ENCODE peak calls at places on chromosomes 2 and 18, in six cellular contexts. I is tibial nerve, G is IMR-90, Q is uterus, A is HCT116, U is sigmoid colon. K is an unnamed sample.

GRCh38 chr18:374735-375168 is 106.9 kb upstream of the THOC1 start:
- DNase-seq in Q (peak), A (no peak), U (peak), I (peak), G (no peak), K (no peak)

GRCh38 chr2:172672114-172672513 is 63.5 kb upstream of the RAPGEF4 start:
- DNase-seq in I (no peak), G (peak), U (no peak), Q (no peak), A (no peak), K (no peak)

GRCh38 chr2:67514515-67514914 is 117.4 kb downstream of the ETAA1 start:
- DNase-seq in U (no peak), A (no peak), G (peak), I (no peak), Q (no peak), K (no peak)

GRCh38 chr18:35171315-35171987 is 69.4 kb upstream of the ZNF397 start:
- DNase-seq in Q (no peak), U (no peak), G (no peak), A (no peak), I (no peak), K (no peak)

GRCh38 chr2:15667579-15668556 is 76.2 kb downstream of the DDX1 start:
- DNase-seq in A (no peak), I (no peak), G (peak), Q (no peak), U (no peak), K (no peak)

GRCh38 chr2:105795575-105795934 is 50.8 kb downstream of the NCK2 start:
- DNase-seq in I (no peak), Q (no peak), U (no peak), G (no peak), A (no peak), K (no peak)

GRCh38 chr18:51236225-51236624 is 38.7 kb upstream of the MEX3C start:
- DNase-seq in U (no peak), I (no peak), A (peak), Q (no peak), G (peak), K (no peak)

GRCh38 chr2:19362652-19363473 is 4.4 kb upstream of the OSR1 start:
- DNase-seq in I (peak), U (peak), Q (peak), G (peak), A (peak), K (peak)

GRCh38 chr2:22879009-22879863 is 505.7 kb upstream of the KLHL29 start:
- DNase-seq in I (no peak), U (no peak), Q (no peak), A (no peak), G (no peak), K (no peak)

GRCh38 chr18:12409466-12409865 is 1.7 kb downstream of the PRELID3A start:
- DNase-seq in Q (no peak), G (peak), I (no peak), U (no peak), A (no peak), K (no peak)

GRCh38 chr18:51123481-51123880 is 74.0 kb downstream of the MEX3C start:
- DNase-seq in A (no peak), I (no peak), U (no peak), G (no peak), Q (no peak), K (no peak)

GRCh38 chr2:146927080-146927714 is 917.6 kb upstream of the ACVR2A start:
- DNase-seq in G (peak), A (peak), I (peak), U (peak), Q (peak), K (peak)

GRCh38 chr2:74887961-74888670 is 54.2 kb downstream of the HK2 start:
- DNase-seq in I (no peak), U (no peak), G (peak), Q (no peak), A (no peak), K (no peak)

GRCh38 chr2:68974251-68974650 is at the start of gene GKN1:
- DNase-seq in Q (no peak), A (no peak), U (no peak), I (no peak), G (peak), K (no peak)

GRCh38 chr18:51028201-51028805 is 1.7 kb upstream of the SMAD4 start:
- DNase-seq in I (no peak), G (peak), A (peak), U (no peak), Q (no peak), K (no peak)

GRCh38 chr18:76756491-76757288 is 65.7 kb upstream of the ZNF236 start:
- DNase-seq in U (peak), I (peak), G (no peak), Q (peak), A (no peak), K (no peak)

DNA sequence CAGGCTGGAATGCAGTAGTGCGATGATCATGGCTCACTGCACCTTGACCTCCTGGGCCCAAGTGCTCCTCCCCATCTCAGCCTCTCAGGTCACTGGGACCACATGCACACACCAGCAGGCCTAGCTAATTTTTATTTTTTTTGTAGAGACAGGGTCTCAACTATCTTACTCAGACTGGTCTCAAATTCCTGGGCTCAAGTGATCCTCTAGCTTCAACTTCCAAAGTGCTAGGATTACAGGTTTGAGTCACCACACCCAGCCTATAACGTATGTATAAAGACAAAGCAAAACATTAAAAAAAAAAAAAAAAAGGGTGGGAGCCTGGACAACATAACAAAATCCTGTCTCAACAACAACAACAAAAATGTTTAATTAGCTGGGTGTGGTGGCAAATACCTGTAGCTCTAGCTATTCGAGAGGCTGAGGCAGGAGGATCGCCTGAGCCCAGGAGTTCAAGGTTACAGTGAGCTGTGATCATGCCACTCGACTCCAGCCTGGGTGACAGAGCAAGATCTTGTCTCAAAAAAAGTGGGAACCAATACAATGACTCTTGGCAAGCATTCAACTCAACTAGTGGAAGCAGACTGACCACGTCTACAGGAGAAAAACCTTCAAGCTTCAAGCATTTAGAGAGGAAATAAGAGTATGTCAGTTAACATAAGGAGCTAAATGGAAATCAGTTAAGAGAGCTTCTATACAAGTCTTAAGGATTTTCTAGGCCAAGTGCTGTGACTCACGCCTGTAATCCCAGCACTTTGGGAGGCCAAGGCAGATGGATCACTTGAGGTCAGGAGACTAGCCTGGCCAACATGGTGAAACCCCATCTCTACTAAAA is 2.6 kb downstream of the GTF3C2 start:
- DNase-seq in A (no peak), Q (no peak), I (no peak), U (no peak), G (peak), K (no peak)
- TF ChIP-seq POLR2A in A (no peak), Q (no peak), I (no peak), U (no peak), G (no peak), K (no peak)

GRCh38 chr2:47129191-47129711 is 25.9 kb downstream of the STPG4 start:
- DNase-seq in G (no peak), U (no peak), A (no peak), I (no peak), Q (no peak), K (no peak)

GRCh38 chr2:47127862-47128543 is 27.1 kb downstream of the STPG4 start:
- DNase-seq in A (no peak), I (no peak), U (no peak), Q (no peak), G (no peak), K (no peak)

GRCh38 chr2:47133046-47133445 is 22.1 kb downstream of the STPG4 start:
- DNase-seq in A (no peak), Q (no peak), I (no peak), U (no peak), G (no peak), K (no peak)

GRCh38 chr2:47126783-47127182 is 28.3 kb downstream of the STPG4 start:
- DNase-seq in I (no peak), U (no peak), A (no peak), G (no peak), Q (no peak), K (no peak)

DNA sequence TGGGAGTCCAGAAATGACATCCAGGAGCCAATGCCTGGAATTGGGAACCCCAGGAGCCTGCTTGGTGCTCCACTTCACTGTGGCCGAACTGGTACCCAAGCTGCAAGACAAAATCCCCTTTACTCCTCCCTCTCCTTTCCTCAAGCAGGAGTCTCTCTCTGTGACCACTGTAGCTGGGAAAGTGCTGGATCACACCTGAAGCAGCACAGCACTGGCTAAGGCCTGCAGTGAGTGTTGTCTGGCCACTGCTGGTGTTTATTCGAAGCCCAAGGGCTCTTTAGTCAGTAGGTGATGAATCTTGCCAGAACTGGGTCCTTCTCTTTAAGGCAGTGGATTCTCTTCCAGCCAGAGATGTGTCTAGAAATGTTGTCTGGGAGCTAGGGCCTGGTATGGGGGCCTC is 26.4 kb downstream of the STPG4 start:
- DNase-seq in Q (no peak), I (no peak), A (no peak), G (no peak), U (no peak), K (no peak)
- TF ChIP-seq CTCF in Q (no peak), I (no peak), A (no peak), G (no peak), U (no peak), K (no peak)

GRCh38 chr18:47172476-47172875 is 3.7 kb downstream of the IER3IP1 start:
- DNase-seq in U (no peak), A (no peak), G (peak), Q (no peak), I (no peak), K (no peak)

GRCh38 chr18:47175283-47175894 is 775 bp downstream of the IER3IP1 start:
- DNase-seq in U (no peak), I (no peak), G (no peak), Q (no peak), A (no peak), K (no peak)

GRCh38 chr18:47174545-47175116 is 1.5 kb downstream of the IER3IP1 start:
- DNase-seq in A (no peak), G (no peak), Q (no peak), U (no peak), I (no peak), K (no peak)

GRCh38 chr18:47180765-47181164 is 4.6 kb upstream of the IER3IP1 start:
- DNase-seq in U (no peak), G (no peak), Q (no peak), A (no peak), I (no peak), K (no peak)

GRCh38 chr18:47175895-47176575 is at the start of gene IER3IP1:
- DNase-seq in U (peak), G (peak), Q (peak), I (peak), A (peak), K (peak)
- TF ChIP-seq POLR2A in U (peak), G (peak), Q (peak), I (no peak), A (peak), K (no peak)

GRCh38 chr2:96536445-96537065 is at the start of gene ARID5A:
- DNase-seq in Q (peak), U (peak), G (peak), I (peak), A (peak), K (peak)
- TF ChIP-seq CTCF in Q (peak), U (peak), G (no peak), I (peak), A (no peak), K (peak)

GRCh38 chr2:71048096-71048495 is 20.4 kb upstream of the NAGK start:
- DNase-seq in Q (no peak), A (no peak), U (no peak), I (no peak), G (no peak), K (no peak)

GRCh38 chr2:71045841-71046495 is 22.5 kb upstream of the NAGK start:
- DNase-seq in Q (no peak), G (no peak), I (no peak), A (no peak), U (no peak), K (no peak)

GRCh38 chr2:71045151-71045550 is 23.3 kb upstream of the NAGK start:
- DNase-seq in A (no peak), Q (no peak), U (no peak), I (no peak), G (no peak), K (no peak)

GRCh38 chr2:71042287-71042686 is 26.2 kb upstream of the NAGK start:
- DNase-seq in G (no peak), Q (no peak), U (no peak), A (no peak), I (no peak), K (no peak)

GRCh38 chr2:71043531-71044407 is 24.7 kb upstream of the NAGK start:
- DNase-seq in A (no peak), I (no peak), U (no peak), G (no peak), Q (no peak), K (no peak)
- TF ChIP-seq POLR2A in A (no peak), I (no peak), U (no peak), G (no peak), Q (no peak), K (no peak)

DNA sequence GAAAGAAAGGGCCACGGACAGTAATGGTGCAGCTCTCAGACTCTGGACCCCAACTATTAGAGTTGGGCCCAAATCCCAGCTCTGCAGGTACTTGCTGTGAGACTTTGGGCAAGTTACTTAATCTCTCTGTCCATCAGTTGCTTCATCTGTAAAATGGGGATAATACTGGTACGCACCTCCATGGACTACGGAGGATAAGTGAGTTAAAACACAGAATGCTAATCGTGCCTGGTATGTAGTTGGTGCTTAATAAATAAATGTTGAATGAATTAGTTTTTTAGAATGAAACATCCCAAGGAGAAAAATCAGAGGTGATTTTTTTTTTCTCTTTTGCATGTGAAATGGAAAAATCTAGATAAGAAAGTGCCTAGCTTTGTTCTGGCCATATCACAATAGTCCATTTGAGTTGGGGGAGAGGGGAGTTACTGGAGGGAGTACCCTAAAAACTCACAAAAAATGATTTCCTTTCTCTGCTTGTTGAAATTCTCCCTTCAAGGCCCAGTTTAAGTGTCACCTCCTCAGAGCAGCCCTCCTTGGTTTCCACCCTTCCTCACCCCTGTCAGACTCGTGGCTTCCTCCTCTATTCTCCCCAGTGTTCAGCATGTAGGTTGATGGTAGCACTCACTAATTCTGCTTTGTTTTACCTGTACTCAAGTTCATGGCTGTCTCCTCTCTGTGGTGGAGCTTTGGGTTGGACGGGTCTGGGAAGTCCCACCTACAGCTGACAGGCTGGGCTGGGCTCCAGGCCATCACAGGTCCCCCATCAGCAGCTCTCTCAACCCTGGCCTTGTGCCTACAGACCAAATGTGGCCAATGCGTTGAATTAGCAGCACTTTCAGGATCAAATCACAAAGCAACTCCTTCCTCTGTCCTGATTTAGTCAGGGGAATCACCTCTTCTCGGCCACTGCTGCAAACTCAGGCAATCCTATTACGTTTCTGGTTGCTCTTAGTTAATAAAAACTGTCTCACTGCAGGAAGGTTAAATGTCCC is 92.8 kb upstream of the TAF1B start:
- DNase-seq in G (no peak), I (no peak), A (no peak), Q (no peak), U (no peak), K (no peak)
- TF ChIP-seq CTCF in G (no peak), I (no peak), A (no peak), Q (no peak), U (no peak), K (no peak)

GRCh38 chr18:74241426-74241825 is 50.3 kb downstream of the CYB5A start:
- DNase-seq in A (no peak), U (no peak), Q (no peak), I (no peak), G (no peak), K (no peak)

GRCh38 chr18:74241970-74242369 is 49.8 kb downstream of the CYB5A start:
- DNase-seq in Q (no peak), A (no peak), I (no peak), U (no peak), G (no peak), K (no peak)

GRCh38 chr18:74244554-74244953 is 47.2 kb downstream of the CYB5A start:
- DNase-seq in I (no peak), A (no peak), Q (no peak), U (no peak), G (no peak), K (no peak)

GRCh38 chr18:74243127-74243526 is 48.6 kb downstream of the CYB5A start:
- DNase-seq in U (no peak), I (no peak), Q (no peak), A (no peak), G (no peak), K (no peak)

DNA sequence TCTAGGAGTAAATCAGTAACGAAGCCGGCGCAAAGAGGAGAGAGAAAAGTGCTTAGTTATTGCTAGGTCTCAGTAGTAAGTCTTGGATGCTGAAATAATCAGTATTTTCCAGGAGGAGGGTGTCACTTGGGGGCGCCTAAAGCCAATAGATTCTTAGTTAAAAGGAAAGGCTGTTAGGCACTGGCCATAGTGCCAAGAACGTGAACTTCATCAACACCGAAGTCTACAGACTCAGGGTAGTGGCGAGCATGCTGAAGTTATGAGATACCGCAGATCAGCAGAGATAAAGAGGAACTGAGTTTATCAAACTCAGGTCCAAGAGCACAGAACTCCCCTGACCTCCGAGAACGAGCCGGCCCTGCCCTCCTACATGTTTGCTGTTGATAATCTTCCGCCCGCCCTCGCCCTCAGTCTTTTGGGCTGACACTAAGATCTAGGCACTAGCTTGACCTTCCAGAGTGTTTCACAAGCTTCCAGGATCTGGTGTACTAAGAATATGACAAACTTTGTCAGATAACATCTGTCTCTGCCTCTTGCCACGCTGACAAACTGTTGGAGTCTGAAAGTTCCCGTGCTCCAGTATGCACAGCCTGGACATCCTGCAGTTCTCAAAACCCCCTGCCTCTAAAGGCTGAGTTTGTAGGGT is 49.2 kb downstream of the CYB5A start:
- DNase-seq in G (no peak), U (no peak), I (no peak), A (no peak), Q (no peak), K (no peak)
- TF ChIP-seq POLR2A in G (no peak), U (no peak), I (no peak), A (no peak), Q (no peak), K (no peak)

DNA sequence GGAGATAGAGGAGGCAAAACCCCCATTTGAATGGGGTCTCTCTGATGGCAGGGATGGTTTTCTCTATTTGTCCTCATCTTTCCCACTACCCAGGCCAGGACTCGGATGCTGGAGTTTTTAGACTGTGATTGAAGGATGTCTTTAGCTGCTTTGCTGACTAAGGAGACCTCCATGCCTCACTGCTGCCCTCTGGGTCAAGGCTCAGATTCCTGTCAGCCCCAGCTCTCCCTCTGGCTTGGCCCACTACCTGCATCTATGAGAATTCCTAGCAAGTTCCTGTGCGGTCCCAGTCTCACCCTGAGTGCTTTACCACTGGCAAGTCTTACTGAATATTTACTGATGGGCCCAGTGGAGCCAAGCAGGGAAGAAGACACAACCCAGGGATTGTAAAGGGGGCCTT is 184.0 kb downstream of the CELF4 start:
- DNase-seq in A (no peak), U (no peak), I (no peak), Q (no peak), G (no peak), K (no peak)
- TF ChIP-seq CTCF in A (no peak), U (no peak), I (no peak), Q (no peak), G (no peak), K (no peak)

GRCh38 chr2:88857274-88857741 is 165.8 kb downstream of the RPIA start:
- DNase-seq in A (no peak), Q (no peak), G (no peak), I (no peak), U (no peak), K (no peak)
- TF ChIP-seq POLR2A in A (no peak), Q (no peak), G (no peak), I (no peak), U (no peak), K (no peak)

GRCh38 chr2:200110380-200110779 is 155.0 kb downstream of the MAIP1 start:
- DNase-seq in I (no peak), G (no peak), U (no peak), Q (no peak), A (no peak), K (no peak)
- TF ChIP-seq CTCF in I (no peak), G (no peak), U (no peak), Q (no peak), A (no peak), K (no peak)